ENCODE peak calls at places on chromosomes 12 and 14, in four cellular contexts. D is hepatocyte, O is progenitor cell of endocrine pancreas, S is KG1. K is an unnamed sample.

GRCh38 chr12:6062427-6063378 is 61.8 kb downstream of the VWF start:
- DNase-seq in D (peak; percentile 78), O (peak; percentile 61), S (peak; percentile 26), K (peak; percentile 73)

GRCh38 chr14:77071938-77072388 is 26.1 kb upstream of the CIPC start:
- DNase-seq in D (no peak), O (no peak), S (no peak), K (peak; percentile 39)

GRCh38 chr12:9798008-9798619 is 29.2 kb upstream of the KLRF1 start:
- DNase-seq in D (peak; percentile 81), O (peak; percentile 51), S (peak; percentile 71), K (peak; percentile 51)

GRCh38 chr12:14589169-14590004 is 21.7 kb upstream of the PLBD1 start:
- DNase-seq in D (no peak), O (no peak), S (no peak), K (no peak)

GRCh38 chr14:99346470-99347080 is 74.6 kb upstream of the BCL11B start:
- DNase-seq in D (no peak), O (no peak), S (no peak), K (no peak)

GRCh38 chr14:52961060-52961639 is 10.3 kb upstream of the FERMT2 start:
- DNase-seq in D (peak; percentile 68), O (no peak), S (no peak), K (peak; percentile 47)

GRCh38 chr12:68180792-68181744 is 21.5 kb upstream of the IFNG start:
- DNase-seq in D (peak; percentile 6), O (no peak), S (no peak), K (peak; percentile 16)

GRCh38 chr12:114314403-114314802 is 91.5 kb downstream of the TBX5 start:
- DNase-seq in D (no peak), O (no peak), S (no peak), K (no peak)

GRCh38 chr12:93908846-93909592 is 231.8 kb downstream of the CRADD start:
- DNase-seq in D (no peak), O (no peak), S (no peak), K (peak; percentile 20)